ENCODE peak calls at places on chromosomes 1 and 21, in seven cellular contexts. S is left ventricle myocardium inferior, I is lung, R is heart left ventricle, T is stomach, L is ascending aorta, N is psoas muscle. W is an unnamed sample. For H3K27me3, the result is how much of the 10 kb centered on the place peaks cover.

GRCh38 chr1:184755226-184756065 is 788 bp upstream of the EDEM3 start:
- DNase-seq in R (no peak), L (no peak), N (no peak), I (no peak), T (no peak), S (no peak), W (no peak)

GRCh38 chr1:46173361-46173856 is 1.5 kb upstream of the TSPAN1 start:
- DNase-seq in N (no peak), L (no peak), S (no peak), R (peak), I (no peak), T (no peak), W (no peak)

GRCh38 chr1:113394043-113394862 is 3.9 kb downstream of the MAGI3 start:
- DNase-seq in S (no peak), I (no peak), L (no peak), N (no peak), T (no peak), R (no peak), W (no peak)

GRCh38 chr1:58660105-58660504 is 39.8 kb downstream of the MYSM1 start:
- DNase-seq in L (no peak), I (no peak), S (no peak), N (no peak), T (no peak), R (no peak), W (no peak)

GRCh38 chr1:237864338-237865244 is 26.1 kb downstream of the ZP4 start:
- DNase-seq in T (peak), I (peak), R (peak), S (peak), L (peak), N (peak), W (peak)

GRCh38 chr1:150622219-150622975 is 7.0 kb downstream of the ENSA start:
- DNase-seq in I (no peak), N (peak), T (no peak), R (peak), L (peak), S (peak), W (peak)

GRCh38 chr1:116908266-116908665 is 1.4 kb upstream of the PTGFRN start:
- DNase-seq in I (no peak), T (no peak), S (no peak), L (peak), N (no peak), R (no peak), W (peak)

GRCh38 chr21:21163904-21164303 is 165.7 kb downstream of the NCAM2 start:
- DNase-seq in T (peak), N (no peak), S (no peak), L (no peak), R (peak), I (no peak), W (peak)

GRCh38 chr1:32900956-32901822 is at the start of gene TMEM54:
- DNase-seq in S (peak), N (peak), T (peak), L (no peak), I (no peak), R (peak), W (peak)

GRCh38 chr1:45013551-45014209 is 1.6 kb downstream of the UROD start:
- DNase-seq in R (no peak), L (no peak), I (no peak), S (no peak), T (no peak), N (no peak), W (no peak)

GRCh38 chr1:184545601-184546000 is 158.8 kb downstream of the C1orf21 start:
- DNase-seq in T (no peak), N (no peak), I (no peak), R (no peak), S (no peak), L (no peak), W (no peak)

GRCh38 chr1:203660069-203660468 is 33.4 kb downstream of the ATP2B4 start:
- DNase-seq in T (no peak), I (no peak), R (no peak), S (no peak), N (no peak), L (no peak), W (no peak)

GRCh38 chr1:99007366-99007765 is 2.7 kb upstream of the PLPPR5 start:
- DNase-seq in I (no peak), N (no peak), R (no peak), T (no peak), L (no peak), S (no peak), W (no peak)

GRCh38 chr1:18111605-18112297 is 4.2 kb downstream of the IGSF21 start:
- DNase-seq in S (no peak), R (no peak), L (no peak), N (no peak), T (no peak), I (no peak), W (no peak)

GRCh38 chr1:232635778-232636356 is 5.9 kb upstream of the SIPA1L2 start:
- DNase-seq in I (no peak), T (no peak), N (no peak), S (no peak), R (no peak), L (no peak), W (no peak)

GRCh38 chr1:157274698-157275534 is 136.7 kb upstream of the ETV3 start:
- DNase-seq in T (no peak), N (no peak), R (no peak), L (no peak), S (no peak), I (no peak), W (no peak)

GRCh38 chr1:151371744-151372410 is 628 bp downstream of the SELENBP1 start:
- DNase-seq in T (peak), L (peak), I (peak), R (peak), S (peak), N (peak), W (peak)

GRCh38 chr1:74799119-74799518 is 66.2 kb downstream of the TYW3 start:
- DNase-seq in N (no peak), R (no peak), S (no peak), L (no peak), I (no peak), T (no peak), W (no peak)

GRCh38 chr1:205298191-205298994 is 23.2 kb downstream of the NUAK2 start:
- DNase-seq in L (no peak), S (no peak), T (no peak), N (no peak), R (no peak), I (no peak), W (no peak)

GRCh38 chr1:208691012-208691411 is 446.8 kb upstream of the PLXNA2 start:
- DNase-seq in I (no peak), N (no peak), R (no peak), L (no peak), T (no peak), S (no peak), W (no peak)

GRCh38 chr1:16978589-16979474 is 1.6 kb downstream of the MFAP2 start:
- DNase-seq in R (peak), N (peak), L (peak), I (no peak), S (peak), T (no peak), W (peak)

GRCh38 chr1:29415156-29415830 is 179.0 kb downstream of the PTPRU start:
- DNase-seq in N (no peak), S (no peak), T (no peak), L (no peak), R (no peak), I (no peak), W (no peak)

GRCh38 chr1:215887618-215888017 is 320.5 kb downstream of the KCTD3 start:
- DNase-seq in R (no peak), I (no peak), N (no peak), T (no peak), S (no peak), L (no peak), W (no peak)

GRCh38 chr1:43446881-43447835 is 6.6 kb downstream of the HYI start:
- DNase-seq in N (no peak), I (no peak), S (no peak), L (peak), T (peak), R (peak), W (peak)

GRCh38 chr1:43451157-43451591 is 2.6 kb downstream of the HYI start:
- DNase-seq in L (peak), S (no peak), N (no peak), T (no peak), R (no peak), I (no peak), W (peak)

GRCh38 chr1:27366113-27366410 is 699 bp downstream of the MAP3K6 start:
- DNase-seq in R (peak), L (peak), N (peak), I (peak), S (peak), T (peak), W (peak)

GRCh38 chr21:28590026-28590425 is 402.7 kb downstream of the LTN1 start:
- DNase-seq in S (no peak), N (no peak), T (no peak), L (no peak), I (no peak), R (no peak), W (no peak)

GRCh38 chr1:20151906-20152598 is 12.9 kb downstream of the PLA2G2F start:
- DNase-seq in I (peak), T (peak), S (peak), L (peak), R (peak), N (peak), W (peak)

GRCh38 chr1:230231739-230232075 is 164.7 kb downstream of the GALNT2 start:
- DNase-seq in N (peak), S (peak), R (peak), I (peak), L (peak), T (peak), W (peak)

GRCh38 chr1:55035904-55036303 is 3.4 kb upstream of the PCSK9 start:
- DNase-seq in S (no peak), N (no peak), I (no peak), L (no peak), T (no peak), R (no peak), W (no peak)

GRCh38 chr1:55037733-55038551 is 1.4 kb upstream of the PCSK9 start:
- DNase-seq in T (no peak), S (no peak), N (no peak), L (no peak), R (no peak), I (no peak), W (no peak)

GRCh38 chr1:55038552-55038838 is 853 bp upstream of the PCSK9 start:
- DNase-seq in I (no peak), T (no peak), R (no peak), N (no peak), S (no peak), L (no peak), W (no peak)

GRCh38 chr1:55034476-55035133 is 4.7 kb upstream of the PCSK9 start:
- DNase-seq in R (no peak), S (no peak), L (no peak), T (no peak), I (no peak), N (no peak), W (no peak)

DNA sequence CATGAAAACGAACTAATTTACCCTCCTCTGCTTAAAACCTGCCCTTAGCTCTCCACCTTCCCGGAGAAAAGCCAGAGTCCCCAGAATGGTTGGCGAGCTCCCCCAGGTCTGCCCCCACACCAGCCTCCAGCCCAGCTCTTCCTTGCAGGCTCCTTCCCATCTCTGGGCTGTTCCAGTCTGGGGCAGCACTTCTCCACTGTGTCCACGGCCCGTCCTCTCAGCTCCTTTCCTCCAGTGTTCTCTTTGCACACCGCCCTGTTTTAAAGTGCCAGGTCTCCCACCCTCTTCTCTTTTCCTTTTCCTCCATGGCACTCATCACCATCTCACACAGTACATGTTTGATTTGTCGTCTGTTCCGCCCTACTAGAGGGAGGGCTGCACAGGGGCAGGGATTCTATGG is 6.1 kb upstream of the PCSK9 start:
- DNase-seq in L (no peak), S (no peak), I (no peak), R (no peak), T (no peak), N (no peak), W (no peak)
- H3K27me3 ChIP-seq in L (under half), S (half or more), I (under half), R (half or more), T (under half), N (under half), W (under half)

GRCh38 chr1:25797939-25798338 is 2.1 kb upstream of the SELENON start:
- DNase-seq in S (no peak), T (peak), R (no peak), I (no peak), L (no peak), N (no peak), W (no peak)
- H3K27ac ChIP-seq in S (peak), T (no peak), R (peak), I (no peak), L (no peak), N (peak), W (peak)

DNA sequence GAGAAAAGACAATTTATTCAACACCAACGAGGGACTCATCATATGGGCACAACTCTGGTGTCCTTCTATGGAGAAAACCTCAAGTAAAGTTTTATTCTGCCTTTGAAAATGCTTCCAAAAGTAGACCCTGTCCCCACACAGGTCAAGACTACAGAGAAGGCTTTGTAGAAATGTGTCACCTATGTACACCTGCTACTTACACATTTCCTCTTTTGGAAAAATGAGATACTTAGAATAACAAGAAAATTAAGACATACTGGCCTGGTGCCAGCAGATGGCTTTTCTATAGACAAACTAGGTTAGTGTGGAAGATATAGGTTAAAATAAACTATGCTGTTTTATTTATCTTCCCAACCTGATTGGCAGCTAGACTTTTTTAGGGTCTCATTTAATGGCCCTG is 13.6 kb downstream of the POGK start:
- DNase-seq in T (no peak), S (no peak), L (no peak), R (no peak), N (no peak), I (no peak), W (no peak)
- H3K27me3 ChIP-seq in T (under half), S (under half), L (under half), R (under half), N (under half), I (under half), W (under half)

DNA sequence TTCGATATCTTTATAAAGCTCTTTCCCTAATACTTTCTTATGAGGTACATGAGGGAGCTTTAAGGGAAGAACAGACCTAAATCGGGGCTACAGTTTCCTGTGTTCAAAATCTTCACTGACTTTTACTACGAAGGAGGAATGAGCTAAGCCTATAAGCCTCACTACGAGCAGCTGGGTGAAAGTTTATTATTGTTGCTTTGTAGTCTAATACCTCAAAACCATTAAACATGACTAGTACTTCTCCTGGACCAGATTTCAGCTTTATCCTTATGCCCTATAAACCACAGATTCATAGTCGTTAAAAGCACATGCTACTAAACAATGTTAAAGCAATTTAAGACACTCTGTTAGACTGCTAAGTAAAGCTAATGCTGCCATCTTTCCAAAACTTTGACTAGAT is 30.2 kb downstream of the NDC1 start:
- DNase-seq in R (no peak), N (no peak), S (no peak), T (no peak), L (no peak), I (no peak), W (no peak)
- H3K27ac ChIP-seq in R (no peak), N (no peak), S (no peak), T (no peak), L (no peak), I (no peak), W (no peak)

GRCh38 chr1:118991448-118991847 is 3.3 kb upstream of the TBX15 start:
- DNase-seq in L (no peak), I (no peak), S (no peak), R (no peak), N (no peak), T (no peak), W (no peak)
- H3K27me3 ChIP-seq in L (under half), I (under half), S (half or more), R (half or more), N (under half), T (half or more), W (half or more)

GRCh38 chr21:35529141-35529863 is 480.2 kb upstream of the RUNX1 start:
- DNase-seq in T (no peak), N (no peak), L (no peak), I (no peak), S (no peak), R (no peak), W (no peak)
- H3K27ac ChIP-seq in T (peak), N (peak), L (no peak), I (no peak), S (peak), R (peak), W (peak)

DNA sequence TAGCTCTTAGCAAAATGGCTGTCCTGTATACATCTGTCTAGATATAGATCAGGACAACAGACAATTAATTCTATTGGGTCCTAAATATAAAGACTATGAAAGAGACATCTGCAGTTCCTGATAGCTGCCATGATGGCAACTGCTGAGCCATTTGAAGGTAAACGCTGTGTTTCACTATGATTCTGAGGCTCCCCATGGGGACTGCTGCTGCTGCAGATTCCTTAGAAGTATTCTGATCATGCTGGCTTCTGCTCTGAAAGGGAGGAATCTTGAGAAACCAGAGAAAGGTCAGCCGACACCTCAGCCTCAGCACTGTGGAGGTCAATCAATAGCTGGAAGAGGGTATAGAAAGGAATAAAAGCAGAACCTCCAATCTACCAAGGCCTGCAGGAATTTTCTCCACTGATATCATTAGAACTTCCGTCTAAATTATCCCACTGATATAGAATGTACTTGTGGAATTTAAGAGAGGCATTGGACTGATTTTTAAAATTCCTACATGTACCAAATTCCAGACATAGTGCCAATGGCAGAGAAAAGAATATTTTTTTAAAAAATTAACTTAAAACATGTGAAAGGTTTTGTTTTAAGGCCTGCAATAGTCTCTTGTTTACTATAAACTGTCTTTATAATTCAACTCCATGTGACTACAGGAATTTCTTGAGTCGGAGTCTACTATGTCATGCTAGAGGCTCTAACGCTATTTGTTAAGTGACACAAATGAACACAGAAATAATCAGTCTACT is 53.2 kb downstream of the DDAH1 start:
- DNase-seq in L (no peak), T (no peak), N (no peak), I (no peak), S (no peak), R (no peak), W (no peak)
- H3K27me3 ChIP-seq in L (under half), T (under half), N (under half), I (under half), S (under half), R (under half), W (under half)

GRCh38 chr1:198632007-198632406 is 6.8 kb upstream of the PTPRC start:
- DNase-seq in N (no peak), L (no peak), T (no peak), I (no peak), S (no peak), R (no peak), W (no peak)
- H3K27ac ChIP-seq in N (no peak), L (no peak), T (no peak), I (no peak), S (no peak), R (no peak), W (no peak)

DNA sequence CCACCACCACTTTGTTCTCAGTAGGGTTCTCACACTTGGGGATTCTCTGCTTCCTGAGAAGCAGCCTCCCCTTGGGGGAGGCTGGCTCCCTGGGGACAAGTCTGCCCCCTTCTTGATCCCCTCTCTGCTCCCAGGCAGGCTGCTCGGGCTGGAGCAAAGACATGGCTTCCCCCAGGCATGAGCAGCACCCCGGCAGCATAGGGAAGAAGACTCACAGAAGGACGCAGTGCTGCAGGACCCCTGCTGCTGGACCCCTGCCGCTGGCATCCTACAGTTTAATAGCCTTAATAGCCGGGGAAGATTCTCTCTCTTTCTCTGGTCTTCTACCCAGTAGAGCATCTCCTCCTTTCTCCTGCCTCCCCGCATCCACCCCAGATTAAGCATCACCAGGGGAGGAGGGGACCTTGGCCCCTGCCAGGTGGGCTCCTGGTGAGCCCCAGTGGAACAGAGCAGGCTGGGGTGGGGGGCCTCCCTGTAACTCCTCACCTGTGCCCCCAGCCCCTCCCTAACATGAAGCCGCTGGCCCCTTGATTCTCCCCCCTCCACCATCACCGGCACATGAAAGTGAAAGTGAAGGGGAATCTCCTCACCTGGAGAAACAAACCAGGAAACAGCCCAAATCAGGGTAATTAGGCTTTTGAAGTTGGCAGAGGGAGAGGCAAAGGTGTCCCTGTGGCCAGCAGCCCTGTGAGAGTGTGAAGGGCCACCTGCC is 2.5 kb downstream of the WNT3A start:
- DNase-seq in I (no peak), L (peak), R (no peak), T (peak), N (no peak), S (no peak), W (peak)
- H3K27me3 ChIP-seq in I (under half), L (under half), R (half or more), T (under half), N (half or more), S (half or more), W (half or more)

GRCh38 chr1:53147171-53147570 is 4.7 kb upstream of the SLC1A7 start:
- DNase-seq in T (no peak), S (no peak), I (no peak), N (no peak), R (no peak), L (no peak), W (no peak)

GRCh38 chr1:53145619-53145941 is 3.1 kb upstream of the SLC1A7 start:
- DNase-seq in S (no peak), R (no peak), N (no peak), I (no peak), T (no peak), L (no peak), W (no peak)

GRCh38 chr1:53144201-53144600 is 1.8 kb upstream of the SLC1A7 start:
- DNase-seq in T (no peak), S (no peak), R (no peak), L (no peak), I (no peak), N (no peak), W (no peak)

GRCh38 chr1:53145051-53145600 is 2.7 kb upstream of the SLC1A7 start:
- DNase-seq in L (no peak), S (no peak), T (no peak), I (no peak), R (no peak), N (no peak), W (no peak)

GRCh38 chr1:53145942-53146708 is 3.7 kb upstream of the SLC1A7 start:
- DNase-seq in T (peak), L (peak), I (peak), S (peak), R (peak), N (peak), W (peak)
- H3K27ac ChIP-seq in T (peak), L (peak), I (no peak), S (peak), R (peak), N (peak), W (peak)